ENCODE peak calls at places on chromosomes 3 and 15, in eight cellular contexts. J is adrenal gland, C is pancreas, Y is BJ, X is brain microvascular endothelial cell, O is cardiac muscle cell, N is H1, W is IMR-90. Q is an unnamed sample. For H3K27me3, the result is how much of the 10 kb centered on the place peaks cover.

GRCh38 chr3:113304102-113304501 is 92.7 kb downstream of the BOC start:
- DNase-seq in J (no peak), C (no peak), Y (no peak), X (no peak), O (no peak), N (no peak), W (no peak), Q (no peak)

GRCh38 chr3:181176610-181177009 is 187.1 kb upstream of the DNAJC19 start:
- DNase-seq in J (peak), C (peak), Y (no peak), X (peak), O (peak), N (no peak), W (peak), Q (no peak)

GRCh38 chr3:99662838-99663570 is 24.6 kb downstream of the COL8A1 start:
- DNase-seq in J (no peak), C (no peak), Y (no peak), X (no peak), O (no peak), N (no peak), W (no peak), Q (no peak)

GRCh38 chr15:27328616-27329015 is 357.6 kb downstream of the GABRG3 start:
- DNase-seq in J (no peak), C (no peak), Y (no peak), X (no peak), O (no peak), N (no peak), W (no peak), Q (no peak)

GRCh38 chr15:78907577-78907976 is 34.9 kb downstream of the MORF4L1 start:
- DNase-seq in J (no peak), C (no peak), Y (no peak), X (no peak), O (no peak), N (no peak), W (no peak), Q (no peak)

GRCh38 chr3:157906627-157907026 is 199.6 kb downstream of the SHOX2 start:
- DNase-seq in J (no peak), C (no peak), Y (no peak), X (no peak), O (peak), N (no peak), W (no peak), Q (no peak)

GRCh38 chr3:64417816-64418215 is 192.6 kb upstream of the PRICKLE2 start:
- DNase-seq in J (no peak), C (no peak), Y (peak), X (peak), O (peak), N (no peak), W (peak), Q (peak)

GRCh38 chr15:97504031-97504430 is 456.5 kb upstream of the ARRDC4 start:
- DNase-seq in J (no peak), C (no peak), Y (no peak), X (peak), O (peak), N (no peak), W (peak), Q (no peak)

GRCh38 chr3:72960812-72961518 is 35.6 kb upstream of the PPP4R2 start:
- DNase-seq in J (peak), C (peak), Y (no peak), X (peak), O (peak), N (no peak), W (peak), Q (no peak)

GRCh38 chr3:46400000-46400734 is 6.7 kb downstream of the CCR5AS start:
- DNase-seq in J (no peak), C (no peak), Y (no peak), X (peak), O (peak), N (no peak), W (peak), Q (no peak)

GRCh38 chr3:126481808-126482502 is 6.3 kb upstream of the ZXDC start:
- DNase-seq in J (peak), C (no peak), Y (no peak), X (no peak), O (peak), N (no peak), W (peak), Q (no peak)

GRCh38 chr3:189813652-189814245 is 182.6 kb downstream of the TP63 start:
- DNase-seq in J (no peak), C (no peak), Y (no peak), X (no peak), O (no peak), N (no peak), W (no peak), Q (no peak)

GRCh38 chr3:98548544-98548943 is 16.8 kb downstream of the GPR15 start:
- DNase-seq in J (no peak), C (no peak), Y (no peak), X (no peak), O (no peak), N (no peak), W (no peak), Q (no peak)

GRCh38 chr3:46701211-46701939 is at the start of gene TMIE:
- DNase-seq in J (no peak), C (no peak), Y (no peak), X (no peak), O (no peak), N (no peak), W (no peak), Q (no peak)

GRCh38 chr3:138180375-138181029 is 5.8 kb upstream of the DBR1 start:
- DNase-seq in J (no peak), C (no peak), Y (no peak), X (peak), O (peak), N (no peak), W (peak), Q (no peak)

GRCh38 chr15:36885709-36886108 is 214.6 kb downstream of the MEIS2 start:
- DNase-seq in J (no peak), C (no peak), Y (no peak), X (no peak), O (no peak), N (no peak), W (no peak), Q (no peak)

GRCh38 chr3:55147856-55148720 is 220.2 kb upstream of the LRTM1 start:
- DNase-seq in J (no peak), C (no peak), Y (no peak), X (no peak), O (peak), N (no peak), W (peak), Q (no peak)

GRCh38 chr3:139533781-139534443 is 5.6 kb downstream of the RBP1 start:
- DNase-seq in J (peak), C (peak), Y (peak), X (peak), O (peak), N (no peak), W (peak), Q (no peak)

GRCh38 chr3:183189641-183190040 is 27.1 kb upstream of the LAMP3 start:
- DNase-seq in J (peak), C (no peak), Y (no peak), X (no peak), O (no peak), N (no peak), W (no peak), Q (no peak)

GRCh38 chr3:183193762-183194701 is 31.5 kb upstream of the LAMP3 start:
- DNase-seq in J (no peak), C (no peak), Y (peak), X (no peak), O (no peak), N (no peak), W (peak), Q (no peak)

GRCh38 chr3:183188895-183189462 is 26.4 kb upstream of the LAMP3 start:
- DNase-seq in J (peak), C (peak), Y (no peak), X (peak), O (peak), N (no peak), W (no peak), Q (no peak)

GRCh38 chr3:183195266-183195665 is 32.7 kb upstream of the LAMP3 start:
- DNase-seq in J (no peak), C (no peak), Y (no peak), X (no peak), O (no peak), N (no peak), W (no peak), Q (no peak)

GRCh38 chr3:183192650-183193300 is 30.2 kb upstream of the LAMP3 start:
- DNase-seq in J (no peak), C (no peak), Y (no peak), X (no peak), O (no peak), N (no peak), W (peak), Q (no peak)
- H3K27me3 ChIP-seq in J (under half), C (under half), Y (under half), X (under half), O (under half), N (under half), W (under half), Q (under half)

GRCh38 chr3:12559520-12559919 is 2.6 kb downstream of the MKRN2 start:
- DNase-seq in J (no peak), C (no peak), Y (no peak), X (no peak), O (no peak), N (no peak), W (no peak), Q (no peak)

GRCh38 chr3:12558706-12559105 is 1.8 kb downstream of the MKRN2 start:
- DNase-seq in J (no peak), C (no peak), Y (no peak), X (no peak), O (no peak), N (no peak), W (no peak), Q (no peak)

GRCh38 chr3:12557472-12558105 is 702 bp downstream of the MKRN2 start:
- DNase-seq in J (no peak), C (no peak), Y (no peak), X (peak), O (peak), N (no peak), W (peak), Q (no peak)

GRCh38 chr3:12556243-12556722 is 604 bp upstream of the MKRN2 start:
- DNase-seq in J (no peak), C (no peak), Y (no peak), X (no peak), O (no peak), N (no peak), W (no peak), Q (no peak)

DNA sequence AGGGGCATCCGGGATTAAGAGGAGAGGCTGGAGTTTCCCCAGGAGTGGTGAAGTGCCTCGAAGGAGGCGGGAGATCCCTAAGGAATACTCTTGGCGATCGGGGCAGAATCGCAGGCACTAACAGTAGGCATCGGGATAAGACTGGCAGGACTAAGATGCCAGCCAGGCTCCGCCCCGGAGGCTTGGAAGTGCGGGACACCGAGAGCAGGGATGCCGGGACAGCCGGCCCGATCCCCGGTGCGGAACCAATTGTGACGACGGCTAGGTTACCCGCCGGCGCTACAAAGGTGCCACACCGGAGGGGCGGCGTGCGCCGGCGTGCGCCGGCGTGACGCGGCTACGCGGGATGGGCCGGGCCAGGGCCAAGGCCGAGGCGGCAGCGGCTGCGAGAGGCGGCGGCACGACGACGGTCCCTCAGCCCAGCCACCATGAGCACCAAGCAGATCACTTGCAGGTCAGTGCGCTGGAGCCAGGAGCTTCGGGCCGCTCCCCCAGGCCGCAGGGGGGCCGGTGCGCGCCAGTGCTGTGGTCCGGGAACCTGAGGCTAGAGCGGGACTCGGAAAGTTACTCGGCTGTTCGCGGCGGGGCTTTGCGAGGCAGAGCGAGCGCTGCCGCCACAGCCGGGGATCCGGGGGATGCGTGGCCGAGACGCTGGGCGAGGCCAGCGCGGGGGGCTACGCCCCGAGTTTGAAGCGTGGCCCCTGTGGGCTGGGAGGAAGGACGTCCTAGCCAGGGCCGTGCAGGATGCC is at the start of gene MKRN2:
- DNase-seq in J (peak), C (peak), Y (no peak), X (peak), O (peak), N (peak), W (peak), Q (peak)
- TF ChIP-seq CTCF in J (no peak), C (no peak), Y (no peak), X (no peak), O (no peak), N (no peak), W (no peak), Q (no peak)

GRCh38 chr3:123397921-123398785 is 50.7 kb downstream of the ADCY5 start:
- DNase-seq in J (no peak), C (no peak), Y (no peak), X (no peak), O (no peak), N (no peak), W (no peak), Q (no peak)

GRCh38 chr3:123395235-123395634 is 53.7 kb downstream of the ADCY5 start:
- DNase-seq in J (no peak), C (no peak), Y (no peak), X (no peak), O (no peak), N (no peak), W (no peak), Q (no peak)

GRCh38 chr3:123394391-123395022 is 54.4 kb downstream of the ADCY5 start:
- DNase-seq in J (no peak), C (no peak), Y (no peak), X (no peak), O (no peak), N (no peak), W (no peak), Q (no peak)

GRCh38 chr3:123396171-123397049 is 52.5 kb downstream of the ADCY5 start:
- DNase-seq in J (no peak), C (no peak), Y (no peak), X (no peak), O (no peak), N (no peak), W (no peak), Q (no peak)

GRCh38 chr3:123397050-123397590 is 51.8 kb downstream of the ADCY5 start:
- DNase-seq in J (no peak), C (no peak), Y (no peak), X (no peak), O (no peak), N (no peak), W (no peak), Q (no peak)
- H3K27me3 ChIP-seq in J (under half), C (under half), Y (under half), X (under half), O (under half), N (under half), W (under half), Q (under half)

GRCh38 chr3:54047568-54047967 is 74.8 kb upstream of the CACNA2D3 start:
- DNase-seq in J (no peak), C (no peak), Y (no peak), X (no peak), O (peak), N (no peak), W (no peak), Q (no peak)
- TF ChIP-seq CTCF in J (no peak), C (no peak), Y (no peak), X (no peak), O (no peak), N (no peak), W (no peak), Q (no peak)

GRCh38 chr3:144312702-144313101 is 341.1 kb downstream of the DIPK2A start:
- DNase-seq in J (no peak), C (no peak), Y (no peak), X (no peak), O (no peak), N (no peak), W (no peak), Q (no peak)
- H3K27me3 ChIP-seq in J (under half), C (under half), Y (under half), X (under half), O (under half), N (under half), W (under half), Q (under half)

GRCh38 chr3:38534604-38535003 is 38.5 kb downstream of the EXOG start:
- DNase-seq in J (no peak), C (no peak), Y (no peak), X (no peak), O (no peak), N (no peak), W (no peak), Q (no peak)

GRCh38 chr3:38532529-38532928 is 36.4 kb downstream of the EXOG start:
- DNase-seq in J (no peak), C (no peak), Y (no peak), X (no peak), O (no peak), N (no peak), W (no peak), Q (no peak)

GRCh38 chr3:38533285-38533994 is 37.3 kb downstream of the EXOG start:
- DNase-seq in J (no peak), C (no peak), Y (no peak), X (no peak), O (no peak), N (no peak), W (no peak), Q (no peak)

GRCh38 chr3:38536686-38537085 is 40.5 kb downstream of the EXOG start:
- DNase-seq in J (no peak), C (no peak), Y (no peak), X (no peak), O (no peak), N (no peak), W (no peak), Q (no peak)

DNA sequence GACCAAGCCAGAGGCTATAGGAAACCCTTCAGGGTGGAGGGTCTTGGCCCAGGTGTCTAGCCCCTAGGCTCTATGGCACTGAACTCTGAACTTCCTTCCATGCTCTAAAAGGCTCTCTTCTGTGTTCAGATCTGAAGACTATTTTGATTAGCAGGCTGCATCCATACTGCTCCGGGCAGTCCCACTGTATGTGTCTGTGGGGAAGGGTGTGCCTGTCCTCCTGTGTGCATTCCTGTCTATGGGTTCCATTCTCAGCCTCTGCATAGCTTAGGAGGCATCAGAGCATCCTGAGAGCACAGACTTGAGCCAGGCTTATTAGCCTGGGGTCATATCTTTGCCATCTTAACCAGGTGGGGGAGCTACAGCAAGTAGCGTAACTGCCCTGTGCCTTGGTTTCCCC is 38.0 kb downstream of the EXOG start:
- DNase-seq in J (no peak), C (no peak), Y (no peak), X (no peak), O (no peak), N (no peak), W (no peak), Q (no peak)
- TF ChIP-seq CTCF in J (no peak), C (no peak), Y (no peak), X (no peak), O (no peak), N (no peak), W (no peak), Q (no peak)

GRCh38 chr15:89433686-89434085 is 62.7 kb downstream of the RHCG start:
- DNase-seq in J (no peak), C (no peak), Y (no peak), X (no peak), O (no peak), N (no peak), W (no peak), Q (no peak)
- H3K27me3 ChIP-seq in J (under half), C (under half), Y (under half), X (under half), O (half or more), N (under half), W (half or more), Q (under half)

GRCh38 chr3:136546718-136547117 is 205.5 kb downstream of the STAG1 start:
- DNase-seq in J (no peak), C (no peak), Y (no peak), X (no peak), O (peak), N (no peak), W (peak), Q (no peak)
- TF ChIP-seq CTCF in J (peak), C (no peak), Y (no peak), X (peak), O (peak), N (no peak), W (peak), Q (peak)

GRCh38 chr3:86416334-86416733 is 574.6 kb downstream of the VGLL3 start:
- DNase-seq in J (no peak), C (no peak), Y (no peak), X (no peak), O (no peak), N (no peak), W (no peak), Q (no peak)

GRCh38 chr3:86420990-86421739 is 569.8 kb downstream of the VGLL3 start:
- DNase-seq in J (no peak), C (no peak), Y (no peak), X (no peak), O (no peak), N (no peak), W (no peak), Q (no peak)

DNA sequence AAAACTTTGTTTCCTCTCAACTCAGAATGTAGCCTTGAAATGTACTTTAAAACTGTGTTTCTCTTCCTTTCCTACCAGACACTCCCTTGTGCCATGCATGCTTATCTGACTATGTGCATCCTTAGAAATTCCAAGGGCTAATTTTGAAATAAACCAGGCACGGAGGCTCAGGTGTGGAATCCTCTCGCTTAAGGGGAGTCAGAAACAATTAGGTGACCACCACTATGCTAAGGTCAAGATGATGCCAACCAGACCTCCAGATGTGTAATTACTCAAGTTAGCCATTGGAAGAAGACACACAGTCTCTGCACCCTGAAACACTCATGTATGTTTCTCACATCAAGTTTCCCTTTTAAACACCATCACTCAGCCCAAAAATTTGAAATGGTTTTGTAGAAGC is 572.1 kb downstream of the VGLL3 start:
- DNase-seq in J (no peak), C (no peak), Y (no peak), X (no peak), O (no peak), N (no peak), W (no peak), Q (no peak)
- H3K27me3 ChIP-seq in J (under half), C (under half), Y (under half), X (under half), O (under half), N (under half), W (under half), Q (under half)

GRCh38 chr3:102741694-102742093 is 306.9 kb downstream of the ZPLD1 start:
- DNase-seq in J (no peak), C (no peak), Y (no peak), X (no peak), O (no peak), N (no peak), W (no peak), Q (no peak)

GRCh38 chr3:102750322-102750721 is 315.5 kb downstream of the ZPLD1 start:
- DNase-seq in J (no peak), C (no peak), Y (no peak), X (no peak), O (no peak), N (no peak), W (no peak), Q (no peak)

GRCh38 chr3:102748646-102749045 is 313.8 kb downstream of the ZPLD1 start:
- DNase-seq in J (no peak), C (no peak), Y (no peak), X (no peak), O (no peak), N (no peak), W (no peak), Q (no peak)

GRCh38 chr3:102747611-102748010 is 312.8 kb downstream of the ZPLD1 start:
- DNase-seq in J (no peak), C (no peak), Y (no peak), X (no peak), O (no peak), N (no peak), W (no peak), Q (no peak)

GRCh38 chr3:102745881-102746280 is 311.1 kb downstream of the ZPLD1 start:
- DNase-seq in J (no peak), C (no peak), Y (no peak), X (no peak), O (no peak), N (no peak), W (no peak), Q (no peak)
- TF ChIP-seq CTCF in J (no peak), C (no peak), Y (no peak), X (no peak), O (no peak), N (no peak), W (no peak), Q (no peak)